ENCODE peak calls at places on chromosome 10, in ten cellular contexts. One of them, this sample, is unnamed.

GRCh38 chr10:103678104-103678526 is 177.3 kb downstream of the SH3PXD2A start:
- DNase-seq in kidney: peak; percentile 96
- DNase-seq in psoas muscle: peak; percentile 79
- DNase-seq in WTC11: no peak
- DNase-seq in upper lobe of right lung: no peak
- DNase-seq in A549: no peak
- DNase-seq in Peyer's patch: no peak
- DNase-seq in choroid plexus epithelial cell: peak; percentile 99
- DNase-seq in AG04450: peak; percentile 99
- DNase-seq in heart right ventricle: peak; percentile 83
- DNase-seq in this sample: peak; percentile 95

GRCh38 chr10:118850418-118851061 is 95.8 kb upstream of the CACUL1 start:
- DNase-seq in heart right ventricle: peak; percentile 61
- DNase-seq in upper lobe of right lung: peak; percentile 89
- DNase-seq in AG04450: no peak
- DNase-seq in kidney: peak; percentile 87
- DNase-seq in psoas muscle: peak; percentile 67
- DNase-seq in WTC11: peak; percentile 89
- DNase-seq in A549: no peak
- DNase-seq in choroid plexus epithelial cell: peak; percentile 77
- DNase-seq in Peyer's patch: peak; percentile 77
- DNase-seq in this sample: peak; percentile 46

GRCh38 chr10:106540606-106541005 is 623.9 kb downstream of the SORCS1 start:
- DNase-seq in psoas muscle: no peak
- DNase-seq in upper lobe of right lung: no peak
- DNase-seq in A549: no peak
- DNase-seq in choroid plexus epithelial cell: peak; percentile 78
- DNase-seq in AG04450: no peak
- DNase-seq in WTC11: no peak
- DNase-seq in heart right ventricle: no peak
- DNase-seq in kidney: no peak
- DNase-seq in Peyer's patch: no peak
- DNase-seq in this sample: peak; percentile 13

GRCh38 chr10:125002423-125003145 is 60.7 kb downstream of the ZRANB1 start:
- DNase-seq in upper lobe of right lung: peak; percentile 57
- DNase-seq in psoas muscle: no peak
- DNase-seq in Peyer's patch: no peak
- DNase-seq in kidney: peak; percentile 37
- DNase-seq in WTC11: peak; percentile 8
- DNase-seq in AG04450: no peak
- DNase-seq in choroid plexus epithelial cell: no peak
- DNase-seq in A549: no peak
- DNase-seq in heart right ventricle: no peak
- DNase-seq in this sample: no peak

GRCh38 chr10:95297402-95297801 is 6.6 kb upstream of the PDLIM1 start:
- DNase-seq in Peyer's patch: no peak
- DNase-seq in upper lobe of right lung: no peak
- DNase-seq in choroid plexus epithelial cell: no peak
- DNase-seq in psoas muscle: no peak
- DNase-seq in heart right ventricle: no peak
- DNase-seq in WTC11: no peak
- DNase-seq in AG04450: no peak
- DNase-seq in A549: no peak
- DNase-seq in kidney: no peak
- DNase-seq in this sample: no peak

GRCh38 chr10:86698207-86698940 is 30.1 kb downstream of the LDB3 start:
- DNase-seq in A549: no peak
- DNase-seq in AG04450: no peak
- DNase-seq in Peyer's patch: no peak
- DNase-seq in WTC11: no peak
- DNase-seq in kidney: peak; percentile 43
- DNase-seq in psoas muscle: no peak
- DNase-seq in heart right ventricle: no peak
- DNase-seq in upper lobe of right lung: no peak
- DNase-seq in choroid plexus epithelial cell: no peak
- DNase-seq in this sample: no peak

GRCh38 chr10:129765664-129766550 is 198.2 kb downstream of the EBF3 start:
- DNase-seq in AG04450: no peak
- DNase-seq in kidney: peak; percentile 56
- DNase-seq in heart right ventricle: no peak
- DNase-seq in Peyer's patch: peak; percentile 18
- DNase-seq in choroid plexus epithelial cell: no peak
- DNase-seq in psoas muscle: no peak
- DNase-seq in WTC11: peak; percentile 3
- DNase-seq in A549: no peak
- DNase-seq in upper lobe of right lung: peak; percentile 42
- DNase-seq in this sample: no peak

GRCh38 chr10:124510536-124511158 is 49.0 kb downstream of the LHPP start:
- DNase-seq in Peyer's patch: no peak
- DNase-seq in A549: no peak
- DNase-seq in WTC11: no peak
- DNase-seq in upper lobe of right lung: no peak
- DNase-seq in choroid plexus epithelial cell: no peak
- DNase-seq in heart right ventricle: no peak
- DNase-seq in AG04450: no peak
- DNase-seq in kidney: no peak
- DNase-seq in psoas muscle: no peak
- DNase-seq in this sample: no peak

GRCh38 chr10:34444223-34445183 is 370.6 kb downstream of the PARD3 start:
- DNase-seq in choroid plexus epithelial cell: no peak
- DNase-seq in kidney: no peak
- DNase-seq in WTC11: no peak
- DNase-seq in Peyer's patch: no peak
- DNase-seq in AG04450: no peak
- DNase-seq in heart right ventricle: no peak
- DNase-seq in A549: no peak
- DNase-seq in psoas muscle: no peak
- DNase-seq in upper lobe of right lung: no peak
- DNase-seq in this sample: no peak

GRCh38 chr10:34454590-34455289 is 360.4 kb downstream of the PARD3 start:
- DNase-seq in heart right ventricle: no peak
- DNase-seq in WTC11: no peak
- DNase-seq in Peyer's patch: no peak
- DNase-seq in psoas muscle: no peak
- DNase-seq in kidney: no peak
- DNase-seq in upper lobe of right lung: no peak
- DNase-seq in AG04450: no peak
- DNase-seq in A549: no peak
- DNase-seq in choroid plexus epithelial cell: peak; percentile 64
- DNase-seq in this sample: no peak

GRCh38 chr10:34446046-34446445 is 369.1 kb downstream of the PARD3 start:
- DNase-seq in choroid plexus epithelial cell: no peak
- DNase-seq in Peyer's patch: no peak
- DNase-seq in upper lobe of right lung: no peak
- DNase-seq in kidney: no peak
- DNase-seq in psoas muscle: no peak
- DNase-seq in AG04450: no peak
- DNase-seq in A549: no peak
- DNase-seq in heart right ventricle: no peak
- DNase-seq in WTC11: no peak
- DNase-seq in this sample: no peak

DNA sequence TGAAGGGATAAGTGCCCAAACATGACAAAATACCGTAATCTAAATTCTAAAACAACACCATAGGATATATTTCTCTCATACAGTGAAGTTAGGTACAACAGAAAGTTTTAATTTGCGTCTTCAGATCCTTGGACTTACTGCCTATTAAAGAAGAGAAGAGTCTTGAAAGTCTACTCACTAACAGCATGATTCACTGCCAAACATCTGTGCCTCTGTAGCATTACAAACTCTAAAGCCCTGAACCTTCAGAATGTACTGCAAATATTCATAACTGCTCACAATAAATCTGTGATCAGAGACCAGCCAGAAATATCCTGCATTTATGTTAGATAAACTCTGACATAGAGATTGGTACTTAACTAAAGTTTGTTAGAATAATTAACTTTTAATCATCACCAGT is 365.3 kb downstream of the PARD3 start:
- DNase-seq in psoas muscle: no peak
- DNase-seq in A549: no peak
- DNase-seq in AG04450: no peak
- DNase-seq in heart right ventricle: no peak
- DNase-seq in Peyer's patch: no peak
- DNase-seq in kidney: no peak
- DNase-seq in upper lobe of right lung: no peak
- DNase-seq in choroid plexus epithelial cell: peak; percentile 34
- DNase-seq in WTC11: no peak
- DNase-seq in this sample: no peak
- TF ChIP-seq CTCF in psoas muscle: no peak
- TF ChIP-seq CTCF in A549: no peak
- TF ChIP-seq CTCF in AG04450: no peak
- TF ChIP-seq CTCF in heart right ventricle: no peak
- TF ChIP-seq CTCF in Peyer's patch: no peak
- TF ChIP-seq CTCF in kidney: no peak
- TF ChIP-seq CTCF in upper lobe of right lung: no peak
- TF ChIP-seq CTCF in choroid plexus epithelial cell: no peak
- TF ChIP-seq CTCF in WTC11: no peak
- TF ChIP-seq CTCF in this sample: no peak

DNA sequence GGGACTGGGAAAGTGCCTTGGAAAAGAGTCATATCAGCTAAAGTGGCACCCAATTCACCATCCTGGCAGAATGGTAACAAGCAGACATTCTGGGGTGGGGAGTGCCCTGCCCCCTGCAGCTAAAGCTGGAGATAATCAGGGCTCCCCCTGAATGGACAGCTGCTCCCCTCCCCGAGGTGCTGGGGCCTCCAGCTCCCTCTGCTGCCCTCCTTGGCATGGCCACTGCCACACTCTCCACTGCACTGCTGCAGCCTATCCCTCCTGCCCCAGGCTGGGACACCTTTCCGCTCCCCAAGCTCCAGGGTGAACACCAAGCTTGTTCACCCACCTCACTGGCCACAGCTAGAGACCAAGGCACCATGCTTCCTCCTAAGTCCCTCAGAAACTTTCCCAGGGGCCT is 9.8 kb upstream of the PARD3 start:
- DNase-seq in upper lobe of right lung: no peak
- DNase-seq in Peyer's patch: no peak
- DNase-seq in psoas muscle: no peak
- DNase-seq in AG04450: no peak
- DNase-seq in heart right ventricle: no peak
- DNase-seq in WTC11: peak; percentile 38
- DNase-seq in choroid plexus epithelial cell: no peak
- DNase-seq in A549: no peak
- DNase-seq in kidney: no peak
- DNase-seq in this sample: no peak
- TF ChIP-seq CTCF in upper lobe of right lung: peak; percentile 11
- TF ChIP-seq CTCF in Peyer's patch: peak; percentile 23
- TF ChIP-seq CTCF in psoas muscle: peak; percentile 8
- TF ChIP-seq CTCF in AG04450: peak; percentile 19
- TF ChIP-seq CTCF in heart right ventricle: peak; percentile 21
- TF ChIP-seq CTCF in WTC11: no peak
- TF ChIP-seq CTCF in choroid plexus epithelial cell: peak; percentile 37
- TF ChIP-seq CTCF in A549: peak; percentile 31
- TF ChIP-seq CTCF in kidney: peak; percentile 9
- TF ChIP-seq CTCF in this sample: peak; percentile 46

GRCh38 chr10:44467090-44467489 is 82.2 kb upstream of the CXCL12 start:
- DNase-seq in A549: no peak
- DNase-seq in psoas muscle: no peak
- DNase-seq in WTC11: no peak
- DNase-seq in AG04450: no peak
- DNase-seq in choroid plexus epithelial cell: no peak
- DNase-seq in upper lobe of right lung: no peak
- DNase-seq in heart right ventricle: no peak
- DNase-seq in kidney: peak; percentile 18
- DNase-seq in Peyer's patch: no peak
- DNase-seq in this sample: no peak

GRCh38 chr10:44464503-44464902 is 79.6 kb upstream of the CXCL12 start:
- DNase-seq in WTC11: no peak
- DNase-seq in heart right ventricle: no peak
- DNase-seq in AG04450: no peak
- DNase-seq in kidney: no peak
- DNase-seq in upper lobe of right lung: no peak
- DNase-seq in Peyer's patch: no peak
- DNase-seq in choroid plexus epithelial cell: no peak
- DNase-seq in psoas muscle: no peak
- DNase-seq in A549: no peak
- DNase-seq in this sample: no peak

GRCh38 chr10:44466236-44466635 is 81.3 kb upstream of the CXCL12 start:
- DNase-seq in heart right ventricle: no peak
- DNase-seq in kidney: no peak
- DNase-seq in Peyer's patch: no peak
- DNase-seq in WTC11: no peak
- DNase-seq in AG04450: no peak
- DNase-seq in upper lobe of right lung: no peak
- DNase-seq in A549: no peak
- DNase-seq in choroid plexus epithelial cell: peak; percentile 45
- DNase-seq in psoas muscle: no peak
- DNase-seq in this sample: peak; percentile 53

GRCh38 chr10:44463511-44464121 is 78.7 kb upstream of the CXCL12 start:
- DNase-seq in A549: no peak
- DNase-seq in heart right ventricle: no peak
- DNase-seq in Peyer's patch: no peak
- DNase-seq in WTC11: no peak
- DNase-seq in choroid plexus epithelial cell: no peak
- DNase-seq in kidney: no peak
- DNase-seq in upper lobe of right lung: no peak
- DNase-seq in psoas muscle: no peak
- DNase-seq in AG04450: no peak
- DNase-seq in this sample: peak; percentile 65

DNA sequence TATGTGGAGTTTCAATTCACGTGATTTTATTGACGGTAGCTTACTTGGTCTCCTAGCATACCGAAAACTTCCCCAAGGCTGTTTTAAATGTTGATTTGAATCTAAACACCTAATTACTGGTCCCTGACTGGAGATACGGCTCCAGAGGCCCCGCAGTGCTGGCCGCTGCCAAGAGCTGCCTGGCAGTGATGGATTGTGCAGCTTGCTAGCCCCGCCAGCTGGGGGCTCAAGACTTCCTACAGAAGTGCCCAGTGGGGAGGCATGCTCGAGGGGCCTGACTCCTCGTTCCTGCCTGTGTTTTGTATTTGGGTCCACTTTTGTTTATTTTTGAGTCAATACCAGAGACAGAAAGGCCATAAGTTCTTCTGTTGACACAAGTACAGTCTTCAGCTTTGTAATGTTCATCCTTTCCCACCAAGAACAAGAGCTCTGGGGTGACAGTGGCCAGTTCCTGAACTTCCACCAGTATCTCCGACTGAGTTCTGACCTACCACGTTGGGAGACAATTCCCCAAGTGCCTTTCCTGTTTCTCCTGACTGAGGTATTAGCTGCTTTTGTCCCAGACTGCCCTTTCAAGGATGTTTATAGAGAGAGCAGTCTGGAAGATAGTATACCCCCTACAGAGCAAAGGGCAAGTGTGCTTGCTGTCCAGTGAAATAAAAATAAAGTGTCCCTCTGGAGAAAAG is 80.7 kb upstream of the CXCL12 start:
- DNase-seq in upper lobe of right lung: no peak
- DNase-seq in AG04450: no peak
- DNase-seq in Peyer's patch: no peak
- DNase-seq in psoas muscle: no peak
- DNase-seq in kidney: peak; percentile 38
- DNase-seq in WTC11: no peak
- DNase-seq in heart right ventricle: no peak
- DNase-seq in A549: no peak
- DNase-seq in choroid plexus epithelial cell: peak; percentile 51
- DNase-seq in this sample: no peak
- TF ChIP-seq CTCF in upper lobe of right lung: no peak
- TF ChIP-seq CTCF in AG04450: no peak
- TF ChIP-seq CTCF in Peyer's patch: no peak
- TF ChIP-seq CTCF in psoas muscle: no peak
- TF ChIP-seq CTCF in kidney: no peak
- TF ChIP-seq CTCF in WTC11: no peak
- TF ChIP-seq CTCF in heart right ventricle: no peak
- TF ChIP-seq CTCF in A549: no peak
- TF ChIP-seq CTCF in choroid plexus epithelial cell: peak; percentile 50
- TF ChIP-seq CTCF in this sample: no peak

DNA sequence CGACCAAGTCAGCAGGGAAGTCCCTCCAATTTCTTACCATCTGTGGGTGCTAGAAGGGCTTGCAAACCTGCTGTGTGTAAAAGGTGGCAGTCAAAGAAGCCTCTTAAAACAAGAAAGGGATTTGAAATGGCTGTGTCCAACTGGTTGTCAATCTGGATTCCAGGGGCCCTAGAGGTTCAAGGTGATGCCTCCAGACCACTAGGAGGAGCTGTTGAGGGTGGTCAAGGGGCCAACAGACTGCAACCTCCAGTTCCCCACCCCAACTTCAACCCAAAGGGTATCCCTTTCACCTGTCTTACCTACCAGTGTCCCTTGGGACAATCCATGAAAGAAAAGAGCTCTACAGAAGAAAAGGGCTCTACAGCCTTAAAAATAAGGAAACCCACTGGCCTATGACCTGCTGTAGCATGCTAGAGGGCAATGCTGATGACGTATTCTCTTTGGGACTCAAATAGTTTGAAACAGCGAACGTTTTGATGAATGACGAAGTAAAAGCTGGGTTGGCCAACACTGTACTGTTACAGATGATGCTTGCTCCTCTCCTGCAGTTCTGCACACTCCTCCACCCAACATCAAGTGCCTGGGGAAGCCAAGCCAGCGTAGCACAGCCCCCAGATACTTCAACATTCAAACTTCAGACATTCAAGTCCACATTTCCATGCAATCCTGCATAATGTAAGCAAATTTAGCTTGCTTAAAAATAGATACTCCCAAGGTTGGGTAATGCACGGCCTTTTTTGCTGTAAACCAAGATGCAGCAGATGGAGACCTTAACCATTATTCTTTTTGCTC is 46.0 kb upstream of the WDR11 start:
- DNase-seq in A549: no peak
- DNase-seq in heart right ventricle: no peak
- DNase-seq in upper lobe of right lung: no peak
- DNase-seq in AG04450: no peak
- DNase-seq in WTC11: no peak
- DNase-seq in choroid plexus epithelial cell: no peak
- DNase-seq in kidney: no peak
- DNase-seq in Peyer's patch: no peak
- DNase-seq in psoas muscle: no peak
- DNase-seq in this sample: no peak
- TF ChIP-seq CTCF in A549: no peak
- TF ChIP-seq CTCF in heart right ventricle: no peak
- TF ChIP-seq CTCF in upper lobe of right lung: no peak
- TF ChIP-seq CTCF in AG04450: no peak
- TF ChIP-seq CTCF in WTC11: no peak
- TF ChIP-seq CTCF in choroid plexus epithelial cell: no peak
- TF ChIP-seq CTCF in kidney: no peak
- TF ChIP-seq CTCF in Peyer's patch: no peak
- TF ChIP-seq CTCF in psoas muscle: no peak
- TF ChIP-seq CTCF in this sample: no peak

This sample was measured in HFFc6.